ENCODE peak calls at places on chromosomes 5 and 9, in seven cellular contexts. L is HEK293T, D is K562, C is H1, P is GM12878, Q is HepG2, E is WTC11. K is an unnamed sample.

GRCh38 chr5:56518820-56519219 is 285.7 kb upstream of the ANKRD55 start:
- DNase-seq in L (no peak), Q (no peak), E (no peak), D (no peak), C (no peak), P (no peak), K (no peak)

GRCh38 chr5:159441441-159441840 is 111.2 kb upstream of the IL12B start:
- DNase-seq in D (peak), Q (peak), C (peak), E (peak), L (peak), P (no peak), K (peak)

GRCh38 chr9:18516514-18516913 is 42.6 kb downstream of the ADAMTSL1 start:
- DNase-seq in L (no peak), P (no peak), E (no peak), C (no peak), Q (no peak), D (no peak), K (no peak)

GRCh38 chr5:42005561-42006153 is 80.6 kb downstream of the FBXO4 start:
- DNase-seq in C (no peak), E (no peak), D (peak), L (peak), Q (peak), P (no peak), K (peak)

GRCh38 chr9:121765021-121765950 is 113.9 kb downstream of the DAB2IP start:
- DNase-seq in C (no peak), L (no peak), D (no peak), P (no peak), Q (peak), E (no peak), K (no peak)

GRCh38 chr9:96581301-96581700 is 38.3 kb downstream of the CDC14B start:
- DNase-seq in E (no peak), P (no peak), D (no peak), C (no peak), Q (no peak), L (no peak), K (no peak)

GRCh38 chr5:32182463-32183081 is 8.5 kb upstream of the GOLPH3 start:
- DNase-seq in L (no peak), Q (no peak), P (peak), D (no peak), E (no peak), C (no peak), K (no peak)

GRCh38 chr9:98057095-98057799 is 715 bp downstream of the NANS start:
- DNase-seq in P (no peak), E (no peak), C (no peak), L (peak), Q (peak), D (no peak), K (no peak)

GRCh38 chr9:7879551-7880245 is 80.1 kb upstream of the DMAC1 start:
- DNase-seq in C (peak), Q (no peak), P (no peak), E (peak), L (no peak), D (no peak), K (no peak)

GRCh38 chr5:148913985-148914421 is 87.6 kb downstream of the ADRB2 start:
- DNase-seq in C (no peak), Q (peak), P (no peak), D (no peak), E (no peak), L (no peak), K (no peak)

GRCh38 chr5:67493676-67494075 is 297.1 kb upstream of the CD180 start:
- DNase-seq in Q (peak), P (no peak), C (no peak), L (peak), D (no peak), E (peak), K (peak)

GRCh38 chr5:96816430-96816939 is 8.7 kb upstream of the ERAP1 start:
- DNase-seq in C (no peak), L (no peak), Q (no peak), P (peak), E (peak), D (no peak), K (no peak)

GRCh38 chr9:98038958-98039357 is 17.6 kb upstream of the NANS start:
- DNase-seq in L (no peak), Q (no peak), P (no peak), D (no peak), E (no peak), C (no peak), K (no peak)

GRCh38 chr5:68379275-68380026 is 163.9 kb downstream of the PIK3R1 start:
- DNase-seq in P (no peak), E (no peak), C (no peak), L (no peak), D (no peak), Q (no peak), K (no peak)

GRCh38 chr5:112002368-112002767 is 245.4 kb upstream of the NREP start:
- DNase-seq in D (no peak), Q (no peak), C (no peak), L (no peak), P (no peak), E (no peak), K (no peak)

GRCh38 chr5:112005533-112005926 is 248.5 kb upstream of the NREP start:
- DNase-seq in P (no peak), D (no peak), C (no peak), L (no peak), Q (no peak), E (no peak), K (no peak)

GRCh38 chr5:111999286-111999685 is 242.3 kb upstream of the NREP start:
- DNase-seq in Q (no peak), E (no peak), C (no peak), D (no peak), P (no peak), L (no peak), K (no peak)

GRCh38 chr5:112006721-112007120 is 249.7 kb upstream of the NREP start:
- DNase-seq in E (no peak), L (no peak), Q (no peak), C (no peak), D (no peak), P (no peak), K (no peak)

GRCh38 chr5:112004867-112005532 is 248.0 kb upstream of the NREP start:
- DNase-seq in Q (no peak), D (no peak), P (peak), C (no peak), L (no peak), E (no peak), K (no peak)
- TF ChIP-seq SP1 in Q (no peak), D (no peak), P (no peak), C (no peak), L (no peak), E (no peak), K (no peak)

GRCh38 chr5:83512051-83512745 is 40.7 kb downstream of the VCAN start:
- DNase-seq in C (no peak), D (no peak), Q (no peak), P (no peak), L (no peak), E (no peak), K (no peak)
- TF ChIP-seq SP1 in C (no peak), D (no peak), Q (no peak), P (no peak), L (no peak), E (no peak), K (no peak)

DNA sequence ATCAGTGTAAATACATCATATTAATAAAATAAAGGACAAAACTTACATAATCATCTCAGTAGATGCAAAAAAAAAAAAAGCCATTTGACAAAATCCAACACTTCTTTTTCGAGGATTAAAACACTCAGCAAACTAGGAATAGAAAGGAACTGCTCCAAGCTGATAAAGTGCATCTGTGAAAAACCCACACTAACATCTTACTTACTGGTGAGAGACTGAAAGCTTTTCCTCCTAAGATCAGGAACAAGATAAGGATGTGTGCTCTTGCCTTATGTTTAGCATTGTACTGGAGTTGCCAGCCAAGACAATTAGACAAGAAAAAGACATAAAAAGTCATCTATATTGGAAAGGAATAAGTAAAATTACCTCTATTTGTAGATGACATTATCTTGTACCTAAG is 120.2 kb upstream of the SAP30L start:
- DNase-seq in E (no peak), L (no peak), C (no peak), Q (no peak), P (no peak), D (no peak), K (no peak)
- TF ChIP-seq SP1 in E (no peak), L (no peak), C (no peak), Q (no peak), P (no peak), D (no peak), K (no peak)

GRCh38 chr9:72524820-72525539 is 3.6 kb downstream of the TMC1 start:
- DNase-seq in D (no peak), L (no peak), E (no peak), C (no peak), Q (no peak), P (peak), K (peak)
- TF ChIP-seq SP1 in D (no peak), L (no peak), E (no peak), C (no peak), Q (no peak), P (no peak), K (peak)

GRCh38 chr5:139296862-139297326 is 3.4 kb downstream of the MATR3 start:
- DNase-seq in E (no peak), L (no peak), D (no peak), C (peak), P (no peak), Q (no peak), K (no peak)
- TF ChIP-seq SP1 in E (no peak), L (no peak), D (no peak), C (no peak), P (no peak), Q (no peak), K (no peak)

DNA sequence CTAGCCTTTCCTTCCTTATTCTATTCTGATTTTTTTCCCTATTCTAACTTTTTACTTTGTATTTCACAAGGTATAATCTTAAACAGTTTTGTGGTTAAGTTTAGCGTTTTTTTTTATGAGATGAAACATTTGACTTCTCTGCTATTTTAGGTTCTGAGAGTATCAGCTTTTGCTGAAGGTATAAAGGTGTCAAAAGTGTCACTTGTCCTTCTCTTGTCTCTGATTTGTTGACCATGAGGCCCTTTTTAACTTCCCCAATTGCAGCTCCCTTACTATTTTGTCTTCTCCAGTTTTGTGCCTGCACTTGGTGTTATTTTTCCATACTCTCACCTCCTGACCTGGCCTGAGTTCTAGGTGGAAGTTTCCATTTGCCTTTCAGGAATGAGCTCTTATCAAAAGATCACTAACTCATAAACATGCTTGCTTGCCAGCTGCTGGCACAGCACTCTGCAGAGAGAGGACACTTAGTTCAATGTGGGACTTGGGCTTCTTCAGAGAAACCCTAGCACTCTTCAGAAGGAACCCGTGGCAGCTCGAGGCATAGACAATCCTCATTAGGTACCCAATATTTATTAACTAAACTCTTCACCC is 106.6 kb downstream of the FRMD3 start:
- DNase-seq in L (no peak), D (no peak), C (no peak), E (no peak), P (no peak), Q (peak), K (no peak)
- TF ChIP-seq SP1 in L (no peak), D (no peak), C (no peak), E (no peak), P (no peak), Q (no peak), K (no peak)

GRCh38 chr5:54187694-54188093 is 122.7 kb downstream of the ARL15 start:
- DNase-seq in E (no peak), D (no peak), C (no peak), Q (no peak), L (no peak), P (no peak), K (no peak)
- TF ChIP-seq SP1 in E (no peak), D (no peak), C (no peak), Q (no peak), L (no peak), P (no peak), K (no peak)

DNA sequence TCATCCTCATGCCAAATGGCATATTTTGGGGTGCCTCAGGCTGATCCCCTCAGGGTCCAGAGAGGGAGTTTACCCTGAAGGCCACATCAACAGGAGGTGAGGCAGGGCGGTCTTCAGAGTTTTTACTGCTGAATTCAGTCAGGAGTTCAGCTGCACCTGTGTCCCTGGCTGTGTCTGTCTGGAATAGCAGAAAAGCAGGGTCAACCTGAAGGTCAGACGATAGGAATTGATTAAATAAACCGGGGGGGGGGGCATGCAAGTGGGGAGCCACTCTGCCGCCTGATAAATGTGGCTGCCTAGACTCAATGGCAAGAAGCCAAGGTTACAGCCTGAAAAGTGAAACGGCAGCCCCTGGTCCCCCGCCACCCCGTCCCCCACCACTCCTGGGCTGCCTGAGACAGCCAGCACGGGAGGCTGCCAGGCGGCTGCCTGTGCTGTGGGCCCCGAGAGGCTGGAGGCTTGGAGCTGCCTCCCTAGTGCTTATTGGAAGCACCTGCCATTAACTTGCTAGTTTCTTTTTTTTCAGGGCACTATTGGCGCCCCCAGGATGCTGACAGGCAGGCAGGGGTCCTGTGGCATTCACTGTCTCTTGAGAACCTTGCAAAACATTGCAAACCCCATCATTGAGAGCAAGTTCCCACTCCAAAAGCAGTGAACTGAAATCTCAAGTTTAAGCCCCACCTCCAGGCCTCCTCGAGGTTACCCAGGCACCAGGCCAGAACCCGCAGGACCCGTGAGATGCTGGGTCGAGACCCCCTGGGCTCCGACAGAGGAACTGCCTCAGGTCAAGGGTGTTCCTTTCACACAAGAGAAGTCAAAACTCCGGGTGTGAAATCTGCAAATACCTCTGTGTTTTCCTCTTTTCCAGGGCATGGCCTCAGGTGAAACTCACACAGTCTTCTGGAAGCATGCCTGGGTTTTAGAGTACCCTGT is 182.5 kb upstream of the PPP1R26 start:
- DNase-seq in P (no peak), L (no peak), C (no peak), D (no peak), Q (no peak), E (peak), K (no peak)
- TF ChIP-seq SP1 in P (no peak), L (no peak), C (no peak), D (no peak), Q (no peak), E (no peak), K (no peak)

K was measured in HCT116.